ENCODE peak calls at places on chromosome 1, in four cellular contexts. J, E, O and W are unnamed samples.

GRCh38 chr1:93384656-93385055 is 38.9 kb downstream of the DR1 start:
- DNase-seq in J (no peak), E (no peak), O (no peak), W (no peak)

GRCh38 chr1:109395602-109396512 is 1.9 kb downstream of the SORT1 start:
- DNase-seq in J (peak), E (no peak), O (no peak), W (peak)

GRCh38 chr1:212630159-212630900 is 21.8 kb downstream of the ATF3 start:
- DNase-seq in J (no peak), E (peak), O (no peak), W (peak)

GRCh38 chr1:37161171-37161570 is 126.9 kb upstream of the GRIK3 start:
- DNase-seq in J (no peak), E (no peak), O (no peak), W (no peak)

GRCh38 chr1:160330119-160330518 is 12.9 kb downstream of the COPA start:
- DNase-seq in J (no peak), E (no peak), O (no peak), W (no peak)

GRCh38 chr1:67555487-67556296 is 125.5 kb upstream of the SERBP1 start:
- DNase-seq in J (no peak), E (no peak), O (no peak), W (no peak)

GRCh38 chr1:11961230-11961629 is 19.0 kb upstream of the MFN2 start:
- DNase-seq in J (peak), E (no peak), O (no peak), W (peak)

GRCh38 chr1:180213401-180214177 is 16.5 kb upstream of the LHX4 start:
- DNase-seq in J (no peak), E (peak), O (no peak), W (peak)

GRCh38 chr1:165187020-165187628 is 169.4 kb downstream of the LMX1A start:
- DNase-seq in J (no peak), E (no peak), O (no peak), W (no peak)

GRCh38 chr1:17128361-17128760 is 9.1 kb upstream of the PADI2 start:
- DNase-seq in J (peak), E (no peak), O (no peak), W (peak)

GRCh38 chr1:3027611-3028371 is 6.5 kb downstream of the ACTRT2 start:
- DNase-seq in J (no peak), E (no peak), O (no peak), W (no peak)

GRCh38 chr1:173702736-173703135 is 12.0 kb upstream of the KLHL20 start:
- DNase-seq in J (no peak), E (no peak), O (no peak), W (no peak)

GRCh38 chr1:115141145-115141454 is 51.8 kb upstream of the TSPAN2 start:
- DNase-seq in J (no peak), E (no peak), O (no peak), W (no peak)

GRCh38 chr1:115145221-115145620 is 55.9 kb upstream of the TSPAN2 start:
- DNase-seq in J (no peak), E (no peak), O (no peak), W (no peak)

GRCh38 chr1:115140442-115141144 is 51.3 kb upstream of the TSPAN2 start:
- DNase-seq in J (no peak), E (no peak), O (no peak), W (no peak)

GRCh38 chr1:115144176-115144575 is 54.9 kb upstream of the TSPAN2 start:
- DNase-seq in J (no peak), E (no peak), O (no peak), W (no peak)

GRCh38 chr1:115142616-115143015 is 53.3 kb upstream of the TSPAN2 start:
- DNase-seq in J (peak), E (no peak), O (no peak), W (no peak)
- TF ChIP-seq CTCF in J (peak), E (no peak), O (no peak), W (peak)

GRCh38 chr1:60425528-60425927 is 352.0 kb upstream of the C1orf87 start:
- DNase-seq in J (no peak), E (peak), O (no peak), W (no peak)
- TF ChIP-seq CTCF in J (peak), E (peak), O (no peak), W (peak)

DNA sequence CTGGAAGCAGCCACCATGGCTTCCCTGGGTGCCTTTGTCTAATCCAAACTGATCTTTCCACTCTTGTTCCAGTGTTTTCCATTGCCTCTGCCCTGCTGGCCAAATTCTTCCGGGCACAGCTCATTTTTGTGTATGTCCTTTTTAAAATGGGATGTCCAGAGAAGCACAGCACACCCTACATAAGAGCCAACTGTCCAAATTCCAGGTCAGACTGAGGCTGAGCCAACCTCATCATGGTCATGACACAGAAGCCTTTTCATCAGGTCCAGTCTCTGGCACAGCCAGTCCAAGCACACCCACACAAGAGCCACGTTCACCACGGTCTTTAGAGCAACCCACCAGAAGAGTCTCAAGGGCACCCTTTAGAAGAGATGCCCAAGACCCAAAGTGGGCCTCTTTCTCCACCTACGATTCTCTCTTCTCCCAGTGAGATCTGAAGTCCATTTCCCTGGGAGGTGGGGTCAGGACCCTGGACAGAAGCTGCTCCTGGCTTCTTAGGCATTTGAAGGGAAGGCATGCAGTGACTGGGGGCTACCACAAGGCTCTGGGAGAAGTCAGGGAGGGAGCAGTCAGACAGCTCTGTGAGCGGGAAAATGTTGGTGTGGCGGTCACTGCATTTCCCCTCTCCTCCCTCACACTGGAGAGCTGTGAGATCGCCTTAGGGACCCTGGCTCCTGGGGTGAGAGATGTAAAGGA is 53.2 kb downstream of the SYT2 start:
- DNase-seq in J (peak), E (no peak), O (no peak), W (peak)
- TF ChIP-seq CTCF in J (peak), E (no peak), O (no peak), W (peak)

GRCh38 chr1:14513084-14513483 is 85.4 kb upstream of the KAZN start:
- DNase-seq in J (no peak), E (no peak), O (no peak), W (no peak)
- TF ChIP-seq CTCF in J (no peak), E (no peak), O (no peak), W (no peak)

GRCh38 chr1:4268890-4269286 is 368.8 kb upstream of the C1orf174 start:
- DNase-seq in J (no peak), E (no peak), O (no peak), W (no peak)
- TF ChIP-seq CTCF in J (no peak), E (no peak), O (no peak), W (no peak)

GRCh38 chr1:19373206-19374126 is 61.3 kb downstream of the SLC66A1 start:
- DNase-seq in J (no peak), E (no peak), O (no peak), W (peak)

GRCh38 chr1:19372602-19373001 is 60.5 kb downstream of the SLC66A1 start:
- DNase-seq in J (no peak), E (no peak), O (no peak), W (peak)

GRCh38 chr1:19374926-19375325 is 62.8 kb downstream of the SLC66A1 start:
- DNase-seq in J (no peak), E (no peak), O (no peak), W (no peak)

GRCh38 chr1:19375621-19376020 is 63.5 kb downstream of the SLC66A1 start:
- DNase-seq in J (no peak), E (no peak), O (no peak), W (no peak)

GRCh38 chr1:19374402-19374801 is 62.3 kb downstream of the SLC66A1 start:
- DNase-seq in J (no peak), E (no peak), O (no peak), W (no peak)
- TF ChIP-seq CTCF in J (peak), E (peak), O (no peak), W (peak)

DNA sequence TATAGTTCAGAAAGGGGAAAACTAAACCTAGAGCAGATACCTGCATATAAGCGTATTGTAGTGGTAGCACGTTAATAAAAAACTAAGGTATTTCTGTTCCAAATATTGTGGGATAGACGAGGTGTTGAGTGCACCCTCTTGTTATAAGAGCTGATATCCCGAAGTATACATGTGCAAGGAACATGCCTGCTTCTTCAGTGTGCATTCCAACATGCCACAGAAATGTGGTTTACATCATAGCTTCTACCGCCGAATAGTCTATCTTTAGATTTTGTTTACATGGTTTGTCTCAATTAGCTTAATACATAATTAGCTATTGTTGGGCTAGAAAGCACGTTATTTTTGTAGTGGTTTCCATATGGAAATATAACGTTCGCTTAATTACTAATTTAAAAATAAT is 2.2 kb downstream of the CHRM3 start:
- DNase-seq in J (no peak), E (no peak), O (no peak), W (no peak)
- TF ChIP-seq CTCF in J (no peak), E (no peak), O (no peak), W (no peak)

GRCh38 chr1:33842348-33842747 is 21.5 kb upstream of the HMGB4 start:
- DNase-seq in J (no peak), E (no peak), O (no peak), W (no peak)
- TF ChIP-seq CTCF in J (peak), E (no peak), O (no peak), W (no peak)

GRCh38 chr1:117110774-117111173 is 10.8 kb downstream of the TRIM45 start:
- DNase-seq in J (no peak), E (no peak), O (no peak), W (no peak)
- TF ChIP-seq CTCF in J (no peak), E (no peak), O (no peak), W (no peak)